ENCODE peak calls at places on chromosomes 5 and 9, in five cellular contexts. O is activated CD4-positive, alpha-beta T cell treated with anti-CD3 and anti-CD28 coated beads, Interleukin-2, amount 50 U/mL, for 1 hour; G is CD8-positive, alpha-beta memory T cell; A is stimulated activated CD8-positive, alpha-beta memory T cell treated with anti-CD3 and anti-CD28 coated beads, Interleukin-4, amount 100 ng/mL, for 48 hours; F is endothelial cell. Q is an unnamed sample.

GRCh38 chr5:177470759-177471536 is 2.5 kb downstream of the DBN1 start:
- DNase-seq in O (no peak), G (no peak), A (no peak), F (no peak), Q (no peak)

GRCh38 chr5:124743534-124744169 is 2.8 kb downstream of the ZNF608 start:
- DNase-seq in O (no peak), G (no peak), A (no peak), F (no peak), Q (no peak)

GRCh38 chr5:65190328-65191053 is 291.2 kb downstream of the ADAMTS6 start:
- DNase-seq in O (no peak), G (no peak), A (no peak), F (no peak), Q (no peak)

GRCh38 chr5:110880413-110880812 is 141.6 kb downstream of the SLC25A46 start:
- DNase-seq in O (no peak), G (no peak), A (no peak), F (no peak), Q (no peak)

GRCh38 chr9:37514999-37515398 is 29.3 kb downstream of the POLR1E start:
- DNase-seq in O (no peak), G (no peak), A (no peak), F (no peak), Q (no peak)

GRCh38 chr9:101527066-101527465 is 6.6 kb upstream of the RNF20 start:
- DNase-seq in O (no peak), G (no peak), A (no peak), F (no peak), Q (no peak)

GRCh38 chr5:180860273-180860886 is 696 bp downstream of the ZFP62 start:
- DNase-seq in O (no peak), G (peak), A (peak), F (peak), Q (peak)

GRCh38 chr9:136082496-136083361 is 12.4 kb downstream of the NACC2 start:
- DNase-seq in O (no peak), G (no peak), A (no peak), F (no peak), Q (no peak)

GRCh38 chr5:86374611-86375010 is 243.1 kb upstream of the COX7C start:
- DNase-seq in O (no peak), G (no peak), A (no peak), F (no peak), Q (no peak)

GRCh38 chr9:74942801-74943200 is 9.9 kb downstream of the C9orf40 start:
- DNase-seq in O (no peak), G (no peak), A (peak), F (no peak), Q (no peak)

GRCh38 chr5:72543365-72543764 is 36.2 kb upstream of the ZNF366 start:
- DNase-seq in O (no peak), G (no peak), A (no peak), F (no peak), Q (no peak)

GRCh38 chr5:80756292-80756691 is 101.5 kb upstream of the DHFR start:
- DNase-seq in O (no peak), G (no peak), A (no peak), F (no peak), Q (no peak)

GRCh38 chr5:36090033-36090432 is 23.4 kb upstream of the UGT3A2 start:
- DNase-seq in O (no peak), G (no peak), A (no peak), F (peak), Q (no peak)

GRCh38 chr5:89878140-89878570 is 531.4 kb downstream of the CETN3 start:
- DNase-seq in O (no peak), G (no peak), A (no peak), F (no peak), Q (no peak)

GRCh38 chr9:86731511-86731993 is 215.8 kb downstream of the GAS1 start:
- DNase-seq in O (no peak), G (no peak), A (no peak), F (no peak), Q (no peak)

GRCh38 chr9:77486968-77487367 is 161.2 kb downstream of the GNA14 start:
- DNase-seq in O (no peak), G (no peak), A (no peak), F (no peak), Q (no peak)

GRCh38 chr9:79944991-79945390 is 373.2 kb downstream of the TLE4 start:
- DNase-seq in O (no peak), G (no peak), A (no peak), F (no peak), Q (no peak)

GRCh38 chr9:129889461-129889935 is 54.2 kb downstream of the USP20 start:
- DNase-seq in O (peak), G (peak), A (peak), F (no peak), Q (peak)

GRCh38 chr5:180193749-180194375 is 15.1 kb downstream of the RASGEF1C start:
- DNase-seq in O (no peak), G (no peak), A (no peak), F (no peak), Q (no peak)

GRCh38 chr5:73994963-73995362 is 369.0 kb downstream of the ARHGEF28 start:
- DNase-seq in O (no peak), G (no peak), A (no peak), F (no peak), Q (no peak)

GRCh38 chr5:12292610-12293204 is 388.5 kb upstream of the CTNND2 start:
- DNase-seq in O (no peak), G (no peak), A (no peak), F (peak), Q (no peak)

GRCh38 chr9:2494571-2494970 is 127.0 kb upstream of the VLDLR start:
- DNase-seq in O (no peak), G (no peak), A (no peak), F (no peak), Q (no peak)

GRCh38 chr5:103587185-103587748 is 24.7 kb upstream of the NUDT12 start:
- DNase-seq in O (no peak), G (no peak), A (no peak), F (no peak), Q (no peak)

Q was measured in central memory CD4-positive, alpha-beta T cell.